ENCODE peak calls at places on chromosomes 11 and 22, in seven cellular contexts. U is PC-9, F is A549, I is IMR-90, N is stomach, C is HepG2, R is uterus. J is an unnamed sample.

GRCh38 chr11:14904745-14905103 is 12.7 kb upstream of the CYP2R1 start:
- DNase-seq in C (no peak), U (no peak), F (peak; percentile 58), I (peak; percentile 25), R (peak; percentile 63), N (peak; percentile 78), J (no peak)

GRCh38 chr11:120172054-120172881 is 34.4 kb upstream of the TRIM29 start:
- DNase-seq in F (peak; percentile 64), C (peak; percentile 63), U (peak; percentile 68), R (peak; percentile 75), N (peak; percentile 77), I (peak; percentile 60), J (peak; percentile 45)

GRCh38 chr11:26947379-26947844 is 46.5 kb upstream of the FIBIN start:
- DNase-seq in C (no peak), U (no peak), I (peak; percentile 100), F (no peak), N (no peak), R (peak; percentile 63), J (peak; percentile 53)

GRCh38 chr11:9906043-9906791 is 242.3 kb downstream of the SWAP70 start:
- DNase-seq in I (peak; percentile 94), N (no peak), U (peak; percentile 98), F (peak; percentile 80), C (peak; percentile 56), R (no peak), J (peak; percentile 96)

GRCh38 chr11:21552910-21553309 is 640.0 kb upstream of the ANO5 start:
- DNase-seq in N (no peak), F (no peak), R (no peak), U (peak; percentile 35), I (no peak), C (no peak), J (no peak)

GRCh38 chr11:36105743-36106581 is 162.1 kb downstream of the LDLRAD3 start:
- DNase-seq in N (no peak), U (no peak), F (no peak), C (no peak), I (no peak), R (no peak), J (no peak)

GRCh38 chr11:60905551-60906113 is 753 bp downstream of the PRPF19 start:
- DNase-seq in U (peak; percentile 71), I (peak; percentile 78), N (no peak), R (no peak), C (peak; percentile 36), F (no peak), J (peak; percentile 57)

GRCh38 chr11:64241175-64241429 is 207 bp downstream of the FKBP2 start:
- DNase-seq in N (no peak), F (no peak), R (no peak), I (no peak), U (no peak), C (no peak), J (peak; percentile 97)

GRCh38 chr22:27019827-27020226 is 362.4 kb downstream of the MIAT start:
- DNase-seq in C (no peak), U (peak; percentile 63), I (no peak), F (peak; percentile 5), R (peak; percentile 28), N (no peak), J (peak; percentile 16)

GRCh38 chr11:35879361-35879760 is 64.5 kb upstream of the LDLRAD3 start:
- DNase-seq in U (no peak), R (no peak), F (no peak), N (no peak), I (no peak), C (no peak), J (no peak)

GRCh38 chr11:71336996-71337772 is 84.8 kb upstream of the SHANK2 start:
- DNase-seq in F (no peak), N (no peak), U (no peak), I (no peak), R (no peak), C (no peak), J (no peak)

GRCh38 chr11:44877908-44878459 is 72.7 kb downstream of the TP53I11 start:
- DNase-seq in N (no peak), I (no peak), R (peak; percentile 61), U (no peak), C (no peak), F (no peak), J (no peak)

GRCh38 chr22:35684270-35684700 is 33.4 kb upstream of the APOL5 start:
- DNase-seq in C (peak; percentile 19), I (peak; percentile 38), N (no peak), R (no peak), F (no peak), U (no peak), J (no peak)
- TF ChIP-seq CTCF in C (peak; percentile 65), I (peak; percentile 47), N (no peak), R (no peak), F (no peak), U (no peak), J (peak; percentile 47)

GRCh38 chr11:38160433-38160832 is 1562.4 kb upstream of the RAG2 start:
- DNase-seq in I (no peak), C (no peak), N (no peak), F (no peak), R (no peak), U (no peak), J (peak; percentile 25)

GRCh38 chr11:38159038-38159437 is 1561.0 kb upstream of the RAG2 start:
- DNase-seq in C (no peak), R (no peak), I (no peak), F (no peak), N (no peak), U (no peak), J (no peak)

GRCh38 chr11:38153985-38154384 is 1555.9 kb upstream of the RAG2 start:
- DNase-seq in C (no peak), U (no peak), I (no peak), R (no peak), N (no peak), F (no peak), J (no peak)

DNA sequence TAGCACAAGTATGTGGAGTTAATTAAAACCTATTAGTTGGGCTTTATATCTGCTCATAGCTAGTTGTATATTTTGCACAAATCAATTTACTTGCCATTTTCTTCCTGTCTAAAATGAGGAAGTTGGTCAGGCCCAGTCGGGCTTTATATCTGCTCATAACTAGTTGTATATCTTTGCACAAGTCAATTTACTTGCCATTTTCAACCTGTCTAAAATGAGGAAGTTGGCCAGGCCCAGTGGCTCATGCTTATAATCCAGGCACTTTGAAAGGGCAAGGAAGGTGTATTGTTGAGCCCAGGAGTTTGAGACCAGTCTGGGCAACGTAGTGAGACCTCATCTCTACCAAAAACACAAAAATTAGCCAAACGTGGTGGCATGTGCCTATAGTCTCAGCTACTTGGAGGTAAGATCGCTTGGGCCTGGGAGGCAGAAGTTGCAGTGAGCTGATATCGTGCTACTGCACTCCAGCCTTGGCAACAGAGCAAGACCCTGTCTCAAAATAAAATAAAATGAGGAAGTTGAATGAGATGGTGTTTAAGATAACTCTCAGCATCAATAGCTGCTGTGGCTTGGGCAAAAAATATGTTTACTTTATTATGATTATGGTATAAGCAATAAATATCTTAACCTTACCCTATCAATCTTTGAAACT is 1558.6 kb upstream of the RAG2 start:
- DNase-seq in R (no peak), N (no peak), U (no peak), F (no peak), I (no peak), C (no peak), J (no peak)
- H3K4me1 ChIP-seq in R (no peaks in the 10 kb centered on the region), N (no peaks in the 10 kb centered on the region), U (no peaks in the 10 kb centered on the region), F (no peaks in the 10 kb centered on the region), I (no peaks in the 10 kb centered on the region), C (no peaks in the 10 kb centered on the region), J (no peaks in the 10 kb centered on the region)

GRCh38 chr11:567036-567628 is 6.4 kb downstream of the RASSF7 start:
- DNase-seq in C (no peak), R (no peak), N (no peak), U (no peak), F (no peak), I (no peak), J (no peak)

GRCh38 chr11:567629-568258 is 7.0 kb downstream of the RASSF7 start:
- DNase-seq in I (no peak), F (no peak), N (no peak), U (no peak), R (no peak), C (no peak), J (no peak)

GRCh38 chr11:565921-566509 is 5.2 kb downstream of the RASSF7 start:
- DNase-seq in I (no peak), N (no peak), F (no peak), U (no peak), C (peak; percentile 28), R (no peak), J (no peak)

GRCh38 chr11:569273-569885 is 6.9 kb upstream of the PHRF1 start:
- DNase-seq in I (no peak), C (no peak), N (peak; percentile 49), R (no peak), F (no peak), U (no peak), J (no peak)

DNA sequence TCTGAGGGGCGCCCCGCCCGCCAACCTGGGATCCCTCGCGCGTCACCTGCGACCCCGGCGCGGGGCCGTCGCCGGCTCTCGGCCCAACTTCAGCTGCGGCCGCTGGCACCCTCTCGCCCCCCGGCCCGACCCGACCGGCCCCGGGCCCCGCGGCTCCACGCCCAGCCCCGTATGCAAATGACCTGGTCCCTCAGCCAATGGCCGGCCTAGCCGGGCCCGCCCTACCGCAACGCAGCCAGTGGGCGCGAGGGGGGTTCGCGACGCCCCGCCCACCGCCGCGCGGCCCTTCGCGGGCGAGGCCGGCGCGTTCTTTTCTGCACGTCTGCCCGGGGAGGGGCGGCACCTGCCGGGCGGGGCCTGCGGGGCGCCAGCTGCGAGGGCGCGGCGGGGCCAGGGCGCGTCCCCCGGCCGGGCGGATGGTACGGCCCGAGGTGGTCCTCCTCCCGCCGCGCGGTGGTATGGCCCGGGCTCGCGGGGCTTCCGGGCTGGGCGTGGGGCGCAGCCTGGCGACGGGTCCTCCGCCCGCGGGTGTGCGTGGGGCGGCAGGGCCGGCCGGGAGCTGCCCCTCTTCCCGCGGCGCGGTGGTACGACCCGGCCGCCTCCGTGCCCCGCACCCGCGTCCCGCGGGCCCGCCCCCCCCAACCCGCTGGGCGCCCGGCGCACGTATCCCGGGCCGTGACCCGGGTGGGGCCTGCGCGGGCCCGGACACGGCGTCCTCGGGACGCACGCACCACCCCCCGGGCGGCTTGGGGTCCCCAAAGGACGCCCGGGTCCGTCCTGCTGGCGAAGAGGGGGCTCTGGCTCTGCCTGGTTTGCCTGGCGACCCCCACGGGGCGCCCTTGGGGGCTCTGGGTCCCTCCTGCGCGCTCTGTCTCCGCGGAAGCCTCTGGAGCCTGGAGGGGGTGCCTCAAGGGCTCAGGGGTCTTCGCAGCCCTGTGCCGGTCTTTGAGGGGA is 7.7 kb upstream of the PHRF1 start:
- DNase-seq in I (peak; percentile 89), F (peak; percentile 97), N (peak; percentile 96), R (peak; percentile 91), U (peak; percentile 67), C (peak; percentile 87), J (peak; percentile 80)
- TF ChIP-seq CTCF in I (no peak), F (no peak), N (no peak), R (no peak), U (no peak), C (no peak), J (no peak)

DNA sequence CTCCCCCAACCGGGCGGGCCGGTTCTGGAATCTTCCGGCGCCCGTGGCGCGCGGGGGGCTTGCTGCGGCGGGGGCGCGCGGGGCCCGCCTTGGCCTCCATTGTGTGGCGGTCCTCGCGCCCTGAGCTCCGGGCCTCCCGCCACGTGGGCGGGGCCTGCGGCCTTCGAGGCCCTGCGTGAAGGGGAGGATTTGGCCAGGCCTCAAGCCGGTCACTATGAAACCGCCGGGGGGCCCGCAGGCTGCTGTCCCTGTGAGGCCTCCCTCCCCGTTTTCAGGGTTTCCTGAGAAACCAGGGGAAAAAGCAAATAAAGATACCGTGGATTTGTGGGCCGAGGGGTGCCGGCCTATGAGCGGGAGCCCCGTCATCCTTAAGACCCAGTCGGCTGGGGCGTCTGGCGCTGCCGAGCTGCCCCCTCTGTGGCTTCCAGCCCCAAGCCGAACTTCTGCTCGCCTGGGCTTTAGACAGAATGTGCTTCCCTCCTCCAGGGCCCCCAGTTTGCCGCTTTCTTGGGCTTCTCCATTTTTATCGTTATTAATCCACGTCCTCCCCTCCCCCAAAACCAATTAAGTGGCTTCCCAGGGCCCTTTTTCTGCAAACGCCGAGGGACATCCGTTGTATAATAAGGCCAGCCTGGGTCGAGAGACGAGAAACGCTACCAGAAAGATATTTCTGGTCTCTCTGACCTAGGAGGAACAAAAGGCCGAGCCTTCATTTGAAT is 602 bp downstream of the EWSR1 start:
- DNase-seq in U (peak; percentile 51), R (peak; percentile 81), I (peak; percentile 67), N (peak; percentile 61), C (peak; percentile 41), F (no peak), J (no peak)
- H3K4me1 ChIP-seq in U (peaks cover 32% of the 10 kb centered on the region), R (peaks cover 18% of the 10 kb centered on the region), I (peaks cover 17% of the 10 kb centered on the region), N (peaks cover 63% of the 10 kb centered on the region), C (peaks cover 56% of the 10 kb centered on the region), F (peaks cover 34% of the 10 kb centered on the region), J (peaks cover 9% of the 10 kb centered on the region)

J was measured in foreskin keratinocyte.